ENCODE peak calls at places on chromosomes 4 and X, in five cellular contexts. H, P, Z, B and T are unnamed samples.

GRCh38 chr4:140693577-140693976 is 62.6 kb downstream of the TBC1D9 start:
- DNase-seq in H (peak; percentile 29), P (no peak), Z (no peak), B (no peak), T (no peak)

GRCh38 chrX:121407627-121408026 is 360.2 kb downstream of the GLUD2 start:
- DNase-seq in H (no peak), P (peak; percentile 11), Z (no peak), B (no peak), T (no peak)

GRCh38 chrX:138886769-138887168 is 175.3 kb upstream of the FGF13 start:
- DNase-seq in H (no peak), P (no peak), Z (no peak), B (peak; percentile 0), T (no peak)

GRCh38 chr4:31343058-31343457 is 622.9 kb downstream of the PCDH7 start:
- DNase-seq in H (no peak), P (no peak), Z (no peak), B (no peak), T (no peak)

GRCh38 chrX:40085714-40086113 is 12.0 kb downstream of the BCOR start:
- DNase-seq in H (no peak), P (no peak), Z (no peak), B (no peak), T (no peak)

GRCh38 chr4:52366625-52367024 is 292.5 kb downstream of the USP46 start:
- DNase-seq in H (no peak), P (no peak), Z (no peak), B (no peak), T (no peak)

GRCh38 chr4:75251547-75251946 is 262.7 kb downstream of the RCHY1 start:
- DNase-seq in H (no peak), P (no peak), Z (peak; percentile 37), B (no peak), T (no peak)

GRCh38 chr4:19224820-19225219 is 1026.9 kb upstream of the SLIT2 start:
- DNase-seq in H (peak; percentile 42), P (peak; percentile 3), Z (no peak), B (no peak), T (peak; percentile 15)

GRCh38 chr4:89298160-89298559 is 9.4 kb downstream of the GPRIN3 start:
- DNase-seq in H (no peak), P (no peak), Z (no peak), B (no peak), T (no peak)

GRCh38 chrX:134985479-134985878 is 5.3 kb upstream of the SMIM10 start:
- DNase-seq in H (no peak), P (no peak), Z (no peak), B (no peak), T (no peak)

GRCh38 chrX:154542723-154543424 is 3.8 kb downstream of the G6PD start:
- DNase-seq in H (no peak), P (no peak), Z (no peak), B (peak; percentile 42), T (no peak)

GRCh38 chrX:46758956-46759644 is at the start of gene SLC9A7:
- DNase-seq in H (peak; percentile 61), P (peak; percentile 47), Z (peak; percentile 33), B (peak; percentile 52), T (peak; percentile 80)

GRCh38 chr4:163193717-163194116 is 27.0 kb upstream of the NAF1 start:
- DNase-seq in H (no peak), P (no peak), Z (no peak), B (no peak), T (peak; percentile 3)

GRCh38 chrX:45889471-45889870 is 655.8 kb downstream of the ZNF674 start:
- DNase-seq in H (peak; percentile 6), P (no peak), Z (no peak), B (peak; percentile 1), T (no peak)

GRCh38 chr4:182338059-182338458 is 94.9 kb downstream of the TENM3 start:
- DNase-seq in H (no peak), P (no peak), Z (no peak), B (no peak), T (no peak)

GRCh38 chr4:140937866-140938265 is 181.7 kb upstream of the TBC1D9 start:
- DNase-seq in H (peak; percentile 80), P (no peak), Z (no peak), B (no peak), T (peak; percentile 58)

GRCh38 chr4:27518876-27519275 is 658.2 kb downstream of the STIM2 start:
- DNase-seq in H (no peak), P (no peak), Z (no peak), B (no peak), T (no peak)

GRCh38 chr4:52038109-52038912 is at the start of gene SGCB:
- DNase-seq in H (peak; percentile 31), P (peak; percentile 39), Z (no peak), B (no peak), T (peak; percentile 97)

GRCh38 chr4:180449395-180449956 is 1793.7 kb upstream of the TENM3 start:
- DNase-seq in H (peak; percentile 21), P (no peak), Z (no peak), B (peak; percentile 46), T (peak; percentile 53)

GRCh38 chr4:121370729-121371325 is 10.0 kb downstream of the QRFPR start:
- DNase-seq in H (peak; percentile 33), P (peak; percentile 19), Z (no peak), B (peak; percentile 17), T (peak; percentile 26)

GRCh38 chrX:39450578-39450977 is 647.2 kb downstream of the BCOR start:
- DNase-seq in H (no peak), P (peak; percentile 70), Z (no peak), B (no peak), T (no peak)

GRCh38 chrX:67094061-67094460 is 449.8 kb upstream of the AR start:
- DNase-seq in H (no peak), P (no peak), Z (no peak), B (no peak), T (no peak)

GRCh38 chrX:103488332-103488731 is 31.0 kb downstream of the RAB40A start:
- DNase-seq in H (no peak), P (peak; percentile 5), Z (no peak), B (no peak), T (peak; percentile 48)

GRCh38 chr4:147773261-147774184 is 41.6 kb downstream of the ARHGAP10 start:
- DNase-seq in H (peak; percentile 78), P (no peak), Z (no peak), B (no peak), T (no peak)

GRCh38 chr4:8377103-8378075 is 63.1 kb downstream of the ACOX3 start:
- DNase-seq in H (no peak), P (no peak), Z (no peak), B (no peak), T (no peak)

GRCh38 chr4:22869235-22869634 is 176.5 kb downstream of the GBA3 start:
- DNase-seq in H (no peak), P (no peak), Z (no peak), B (no peak), T (no peak)

GRCh38 chr4:7187297-7187592 is 5.1 kb upstream of the SORCS2 start:
- DNase-seq in H (no peak), P (no peak), Z (no peak), B (no peak), T (no peak)

GRCh38 chrX:10021461-10022272 is 54.5 kb downstream of the CLDN34 start:
- DNase-seq in H (peak; percentile 14), P (no peak), Z (no peak), B (no peak), T (no peak)

GRCh38 chr4:21765810-21766407 is 182.7 kb downstream of the KCNIP4 start:
- DNase-seq in H (peak; percentile 29), P (peak; percentile 21), Z (no peak), B (peak; percentile 25), T (peak; percentile 25)

GRCh38 chr4:98125585-98125984 is 17.7 kb downstream of the STPG2 start:
- DNase-seq in H (no peak), P (no peak), Z (no peak), B (no peak), T (no peak)

GRCh38 chr4:44845993-44846392 is 119.6 kb upstream of the GNPDA2 start:
- DNase-seq in H (no peak), P (no peak), Z (no peak), B (no peak), T (no peak)

GRCh38 chr4:77157859-77158486 is 966 bp downstream of the CCNG2 start:
- DNase-seq in H (peak; percentile 85), P (peak; percentile 79), Z (peak; percentile 45), B (peak; percentile 78), T (peak; percentile 93)

GRCh38 chr4:77158487-77158861 is 1.5 kb downstream of the CCNG2 start:
- DNase-seq in H (no peak), P (no peak), Z (no peak), B (no peak), T (no peak)

GRCh38 chr4:77156533-77156911 is 485 bp upstream of the CCNG2 start:
- DNase-seq in H (peak; percentile 99), P (peak; percentile 99), Z (peak; percentile 98), B (peak; percentile 99), T (peak; percentile 91)

GRCh38 chr4:77155631-77156345 is 1.2 kb upstream of the CCNG2 start:
- DNase-seq in H (no peak), P (no peak), Z (no peak), B (no peak), T (no peak)

GRCh38 chr4:77156912-77157858 is at the start of gene CCNG2:
- DNase-seq in H (peak; percentile 94), P (peak; percentile 73), Z (no peak), B (peak; percentile 12), T (peak; percentile 84)
- TF ChIP-seq MXI1 in H (peak; percentile 80), P (peak; percentile 38), Z (peak; percentile 75), B (peak; percentile 48), T (peak; percentile 67)

GRCh38 chr4:94455081-94455480 is 3.3 kb downstream of the PDLIM5 start:
- DNase-seq in H (peak; percentile 88), P (peak; percentile 22), Z (no peak), B (peak; percentile 68), T (no peak)
- TF ChIP-seq MXI1 in H (no peak), P (no peak), Z (no peak), B (no peak), T (no peak)

GRCh38 chr4:152454398-152455011 is 81.4 kb downstream of the FBXW7 start:
- DNase-seq in H (peak; percentile 46), P (peak; percentile 17), Z (no peak), B (peak; percentile 21), T (peak; percentile 51)
- TF ChIP-seq MXI1 in H (no peak), P (no peak), Z (no peak), B (no peak), T (no peak)

GRCh38 chrX:57103489-57103888 is 17.9 kb downstream of the SPIN2B start:
- DNase-seq in H (no peak), P (no peak), Z (no peak), B (no peak), T (no peak)
- TF ChIP-seq MXI1 in H (no peak), P (no peak), Z (no peak), B (no peak), T (no peak)

GRCh38 chr4:113941836-113942235 is 37.6 kb downstream of the ARSJ start:
- DNase-seq in H (no peak), P (no peak), Z (no peak), B (no peak), T (no peak)
- TF ChIP-seq MXI1 in H (no peak), P (no peak), Z (no peak), B (no peak), T (no peak)